ENCODE peak calls at places on chromosomes 13 and 19, in nine cellular contexts. S is amygdala, D is neuronal stem cell, B is EL, Z is left colon, L is epithelial cell of proximal tubule, P is lower leg skin, J is RPMI8226, R is neural crest cell. X is an unnamed sample.

GRCh38 chr13:106532111-106532929 is 3.1 kb downstream of the EFNB2 start:
- DNase-seq in J (no peak), Z (peak), R (no peak), S (no peak), P (no peak), B (peak), L (no peak), D (no peak), X (peak)

GRCh38 chr13:87459419-87459818 is 211.8 kb upstream of the SLITRK5 start:
- DNase-seq in Z (no peak), R (no peak), B (no peak), S (no peak), D (no peak), L (no peak), J (no peak), P (no peak), X (no peak)

GRCh38 chr13:51549593-51549992 is 34.7 kb upstream of the WDFY2 start:
- DNase-seq in R (no peak), J (no peak), L (no peak), D (no peak), B (no peak), Z (no peak), P (no peak), S (no peak), X (no peak)

GRCh38 chr13:102708991-102709390 is 14.1 kb upstream of the METTL21C start:
- DNase-seq in J (no peak), P (no peak), L (no peak), B (no peak), R (no peak), D (no peak), S (no peak), Z (no peak), X (no peak)

GRCh38 chr13:43269037-43269476 is 245.7 kb downstream of the DNAJC15 start:
- DNase-seq in S (no peak), D (no peak), R (no peak), L (peak), Z (peak), J (no peak), B (peak), P (peak), X (peak)

GRCh38 chr19:14333101-14333871 is 48.0 kb upstream of the ADGRE5 start:
- DNase-seq in R (peak), L (no peak), S (no peak), B (peak), J (no peak), D (no peak), Z (peak), P (no peak), X (peak)

GRCh38 chr13:40432018-40432978 is 234.1 kb downstream of the FOXO1 start:
- DNase-seq in D (no peak), P (no peak), L (no peak), R (no peak), J (no peak), B (no peak), Z (no peak), S (no peak), X (peak)

GRCh38 chr19:2726904-2727639 is 5.9 kb upstream of the DIRAS1 start:
- DNase-seq in S (no peak), D (no peak), Z (no peak), L (no peak), P (no peak), J (peak), R (no peak), B (no peak), X (no peak)

GRCh38 chr19:6067975-6068374 is 42.3 kb downstream of the RFX2 start:
- DNase-seq in P (no peak), D (no peak), Z (peak), R (no peak), B (no peak), L (no peak), J (no peak), S (no peak), X (no peak)

GRCh38 chr19:34589730-34590129 is 87.2 kb downstream of the SCGB2B2 start:
- DNase-seq in P (no peak), S (no peak), R (no peak), J (no peak), D (no peak), B (no peak), L (no peak), Z (no peak), X (no peak)

GRCh38 chr13:25281193-25281936 is 5.9 kb downstream of the MTMR6 start:
- DNase-seq in J (peak), P (no peak), B (no peak), L (no peak), S (no peak), R (no peak), D (no peak), Z (no peak), X (no peak)